ENCODE peak calls at places on chromosomes 5 and 9, in eight cellular contexts. D is A172, V is Kasumi-1, W is fibroblast of mammary gland, Z is amniotic stem cell, O is T-helper 17 cell, P is neural crest cell, K is germinal center. Q is an unnamed sample.

GRCh38 chr5:138654281-138654867 is 79.2 kb upstream of the HSPA9 start:
- DNase-seq in Z (no peak), K (no peak), V (peak), W (peak), D (peak), P (no peak), O (peak), Q (peak)

GRCh38 chr5:2579126-2579525 is 172.4 kb downstream of the IRX2 start:
- DNase-seq in Z (no peak), O (no peak), V (no peak), P (no peak), D (no peak), K (no peak), W (no peak), Q (no peak)

GRCh38 chr5:181114844-181115778 is 15.9 kb downstream of the OR2V1 start:
- DNase-seq in V (no peak), Z (no peak), K (peak), D (no peak), W (peak), P (no peak), O (no peak), Q (peak)

GRCh38 chr5:15386122-15386521 is 113.9 kb upstream of the FBXL7 start:
- DNase-seq in W (no peak), K (no peak), D (no peak), P (no peak), V (no peak), O (no peak), Z (no peak), Q (no peak)

GRCh38 chr9:88291853-88292252 is 96.4 kb upstream of the SPIN1 start:
- DNase-seq in W (no peak), O (no peak), D (no peak), P (no peak), Z (no peak), V (no peak), K (no peak), Q (no peak)

GRCh38 chr5:125229556-125229955 is 483.1 kb upstream of the ZNF608 start:
- DNase-seq in V (no peak), Z (no peak), P (no peak), D (no peak), O (no peak), K (no peak), W (no peak), Q (no peak)

GRCh38 chr9:121671612-121672155 is 20.2 kb downstream of the DAB2IP start:
- DNase-seq in V (no peak), P (no peak), D (no peak), W (peak), K (no peak), O (no peak), Z (no peak), Q (peak)

GRCh38 chr5:157516016-157516415 is 56.0 kb downstream of the NIPAL4 start:
- DNase-seq in O (no peak), D (peak), P (no peak), Z (peak), V (no peak), W (peak), K (no peak), Q (peak)

GRCh38 chr5:6962256-6962655 is 249.0 kb downstream of the TENT4A start:
- DNase-seq in D (peak), V (no peak), W (no peak), K (no peak), Z (no peak), P (no peak), O (no peak), Q (no peak)

GRCh38 chr5:139859013-139859412 is 63.4 kb downstream of the PSD2 start:
- DNase-seq in D (no peak), O (no peak), W (no peak), V (no peak), P (no peak), Z (no peak), K (no peak), Q (no peak)

GRCh38 chr5:175282611-175283225 is 161.3 kb downstream of the DRD1 start:
- DNase-seq in D (peak), V (no peak), W (no peak), K (no peak), Z (no peak), P (no peak), O (no peak), Q (no peak)

GRCh38 chr5:6578676-6579343 is 54.0 kb downstream of the NSUN2 start:
- DNase-seq in D (peak), K (no peak), P (no peak), W (no peak), V (no peak), O (no peak), Z (no peak), Q (no peak)

GRCh38 chr9:31140316-31140715 is 1244.1 kb upstream of the ACO1 start:
- DNase-seq in Z (no peak), V (peak), O (no peak), W (peak), D (peak), P (no peak), K (no peak), Q (no peak)

GRCh38 chr5:74866653-74867162 is 521 bp upstream of the FAM169A start:
- DNase-seq in W (no peak), P (peak), K (no peak), V (no peak), O (no peak), Z (no peak), D (peak), Q (peak)

GRCh38 chr5:111197523-111197922 is 26.7 kb upstream of the CAMK4 start:
- DNase-seq in O (no peak), P (no peak), V (peak), W (peak), D (no peak), K (no peak), Z (no peak), Q (peak)

GRCh38 chr9:129170229-129170628 is 7.8 kb downstream of the IER5L start:
- DNase-seq in W (peak), O (no peak), V (peak), P (no peak), Z (no peak), K (no peak), D (peak), Q (no peak)

GRCh38 chr9:77663754-77664153 is 15.6 kb upstream of the GNA14 start:
- DNase-seq in W (peak), P (no peak), D (peak), O (no peak), Z (no peak), K (no peak), V (no peak), Q (peak)

GRCh38 chr9:33265211-33265885 is 499 bp downstream of the CHMP5 start:
- DNase-seq in O (no peak), W (no peak), V (no peak), D (no peak), K (no peak), P (no peak), Z (no peak), Q (no peak)

GRCh38 chr5:91425046-91425445 is 41.9 kb upstream of the ARRDC3 start:
- DNase-seq in P (no peak), K (no peak), W (no peak), D (no peak), V (no peak), O (no peak), Z (no peak), Q (no peak)

GRCh38 chr5:89133129-89133528 is 250.1 kb upstream of the MEF2C start:
- DNase-seq in W (no peak), O (no peak), P (no peak), K (no peak), Z (no peak), V (no peak), D (no peak), Q (no peak)